ENCODE peak calls at places on chromosomes 7 and 10, in six cellular contexts. K is NCI-H2081 treated with DMSO at 0.1 percent for 48 hours, X is NCI-H446, A is AML-193, N is KG1, F is GDM1. H is an unnamed sample.
A peak's percentile ranks its signal among the peaks of the same experiment; 100 is the strongest.

GRCh38 chr10:93749218-93749799 is 8.4 kb upstream of the LGI1 start:
- DNase-seq in K (no peak), X (no peak), A (no peak), N (no peak), F (no peak), H (no peak)

GRCh38 chr10:124999433-125000365 is 57.8 kb downstream of the ZRANB1 start:
- DNase-seq in K (no peak), X (no peak), A (no peak), N (no peak), F (no peak), H (no peak)

GRCh38 chr7:45689011-45689796 is 115.0 kb downstream of the ADCY1 start:
- DNase-seq in K (no peak), X (no peak), A (no peak), N (no peak), F (no peak), H (no peak)

GRCh38 chr10:48214701-48215100 is 59.8 kb downstream of the FRMPD2 start:
- DNase-seq in K (no peak), X (no peak), A (no peak), N (no peak), F (no peak), H (no peak)

GRCh38 chr10:43076876-43077420 is at the start of gene RET:
- DNase-seq in K (no peak), X (no peak), A (no peak), N (no peak), F (no peak), H (no peak)

GRCh38 chr7:75977741-75978140 is 16.7 kb downstream of the TMEM120A start:
- DNase-seq in K (no peak), X (peak; percentile 27), A (no peak), N (no peak), F (no peak), H (peak; percentile 44)

GRCh38 chr10:109773818-109774440 is 149.4 kb downstream of the XPNPEP1 start:
- DNase-seq in K (no peak), X (peak; percentile 23), A (peak; percentile 36), N (no peak), F (no peak), H (peak; percentile 76)

GRCh38 chr10:72175166-72175565 is 40.6 kb upstream of the ANAPC16 start:
- DNase-seq in K (no peak), X (no peak), A (no peak), N (no peak), F (peak; percentile 31), H (no peak)

GRCh38 chr7:44587843-44588711 is 6.0 kb upstream of the TMED4 start:
- DNase-seq in K (no peak), X (peak; percentile 52), A (peak; percentile 79), N (peak; percentile 41), F (peak; percentile 38), H (peak; percentile 79)

GRCh38 chr7:15228891-15229290 is 326.3 kb upstream of the DGKB start:
- DNase-seq in K (peak; percentile 80), X (peak; percentile 60), A (no peak), N (no peak), F (no peak), H (peak; percentile 76)

GRCh38 chr10:118508863-118509262 is 86.6 kb downstream of the PRLHR start:
- DNase-seq in K (no peak), X (no peak), A (no peak), N (no peak), F (no peak), H (no peak)

H was measured in NCI-H1694 treated with DMSO at 0.1 percent for 48 hours.